ENCODE peak calls at places on chromosomes 4 and X, in eight cellular contexts. U is GM23248, D is right cardiac atrium, M is left lung, F is fibroblast of lung, A is upper lobe of right lung, X is lower lobe of right lung, I is right atrium auricular region. B is an unnamed sample. For H3K4me1, the result is how much of the 10 kb centered on the place peaks cover.

GRCh38 chrX:43349363-43349762 is 306.7 kb upstream of the MAOA start:
- DNase-seq in U (peak), D (no peak), M (no peak), F (peak), A (no peak), X (no peak), I (no peak), B (peak)

GRCh38 chr4:86543560-86544312 is 50.4 kb upstream of the PTPN13 start:
- DNase-seq in U (peak), D (no peak), M (no peak), F (no peak), A (no peak), X (no peak), I (no peak), B (no peak)

GRCh38 chr4:13266687-13267086 is 217.5 kb downstream of the RAB28 start:
- DNase-seq in U (no peak), D (no peak), M (no peak), F (no peak), A (no peak), X (no peak), I (no peak), B (no peak)

GRCh38 chrX:153410888-153411254 is 401 bp upstream of the ZFP92 start:
- DNase-seq in U (no peak), D (no peak), M (no peak), F (no peak), A (no peak), X (no peak), I (no peak), B (no peak)

GRCh38 chr4:74418063-74418670 is 26.8 kb upstream of the AREG start:
- DNase-seq in U (peak), D (no peak), M (no peak), F (peak), A (no peak), X (no peak), I (no peak), B (no peak)

GRCh38 chrX:132671229-132671641 is 182.4 kb upstream of the MBNL3 start:
- DNase-seq in U (peak), D (no peak), M (no peak), F (no peak), A (no peak), X (no peak), I (no peak), B (no peak)

GRCh38 chrX:97102938-97103337 is 219.2 kb downstream of the RPA4 start:
- DNase-seq in U (no peak), D (no peak), M (no peak), F (no peak), A (no peak), X (no peak), I (no peak), B (no peak)

GRCh38 chr4:119031218-119031617 is 104.4 kb upstream of the MYOZ2 start:
- DNase-seq in U (no peak), D (no peak), M (no peak), F (no peak), A (peak), X (no peak), I (no peak), B (no peak)

GRCh38 chr4:176478076-176478475 is 158.3 kb downstream of the SPCS3 start:
- DNase-seq in U (peak), D (no peak), M (no peak), F (no peak), A (no peak), X (no peak), I (no peak), B (no peak)

GRCh38 chr4:88244821-88245579 is 39.4 kb downstream of the PPM1K start:
- DNase-seq in U (no peak), D (no peak), M (no peak), F (no peak), A (no peak), X (no peak), I (no peak), B (no peak)

GRCh38 chr4:143391895-143392294 is 55.2 kb downstream of the GAB1 start:
- DNase-seq in U (peak), D (no peak), M (no peak), F (peak), A (no peak), X (no peak), I (no peak), B (no peak)

GRCh38 chrX:134886201-134886600 is 104.6 kb upstream of the SMIM10 start:
- DNase-seq in U (peak), D (no peak), M (no peak), F (no peak), A (no peak), X (no peak), I (no peak), B (no peak)

GRCh38 chr4:7691992-7692391 is 247.7 kb downstream of the AFAP1 start:
- DNase-seq in U (peak), D (no peak), M (peak), F (no peak), A (no peak), X (peak), I (no peak), B (no peak)

GRCh38 chrX:71167031-71167781 is 22.6 kb downstream of the NLGN3 start:
- DNase-seq in U (no peak), D (no peak), M (no peak), F (no peak), A (no peak), X (no peak), I (no peak), B (no peak)

GRCh38 chr4:86306816-86307215 is 53.0 kb downstream of the MAPK10 start:
- DNase-seq in U (peak), D (no peak), M (no peak), F (peak), A (no peak), X (no peak), I (no peak), B (no peak)

GRCh38 chr4:2893772-2894171 is 50.1 kb downstream of the ADD1 start:
- DNase-seq in U (no peak), D (no peak), M (no peak), F (peak), A (no peak), X (no peak), I (no peak), B (peak)

GRCh38 chr4:28621541-28621940 is 1760.9 kb downstream of the STIM2 start:
- DNase-seq in U (peak), D (no peak), M (no peak), F (peak), A (no peak), X (no peak), I (no peak), B (no peak)

GRCh38 chr4:119271361-119272085 is 50.4 kb downstream of the FABP2 start:
- DNase-seq in U (no peak), D (no peak), M (no peak), F (no peak), A (no peak), X (no peak), I (no peak), B (no peak)

GRCh38 chr4:174316546-174316945 is 32.8 kb downstream of the CEP44 start:
- DNase-seq in U (peak), D (no peak), M (no peak), F (no peak), A (no peak), X (no peak), I (no peak), B (no peak)

DNA sequence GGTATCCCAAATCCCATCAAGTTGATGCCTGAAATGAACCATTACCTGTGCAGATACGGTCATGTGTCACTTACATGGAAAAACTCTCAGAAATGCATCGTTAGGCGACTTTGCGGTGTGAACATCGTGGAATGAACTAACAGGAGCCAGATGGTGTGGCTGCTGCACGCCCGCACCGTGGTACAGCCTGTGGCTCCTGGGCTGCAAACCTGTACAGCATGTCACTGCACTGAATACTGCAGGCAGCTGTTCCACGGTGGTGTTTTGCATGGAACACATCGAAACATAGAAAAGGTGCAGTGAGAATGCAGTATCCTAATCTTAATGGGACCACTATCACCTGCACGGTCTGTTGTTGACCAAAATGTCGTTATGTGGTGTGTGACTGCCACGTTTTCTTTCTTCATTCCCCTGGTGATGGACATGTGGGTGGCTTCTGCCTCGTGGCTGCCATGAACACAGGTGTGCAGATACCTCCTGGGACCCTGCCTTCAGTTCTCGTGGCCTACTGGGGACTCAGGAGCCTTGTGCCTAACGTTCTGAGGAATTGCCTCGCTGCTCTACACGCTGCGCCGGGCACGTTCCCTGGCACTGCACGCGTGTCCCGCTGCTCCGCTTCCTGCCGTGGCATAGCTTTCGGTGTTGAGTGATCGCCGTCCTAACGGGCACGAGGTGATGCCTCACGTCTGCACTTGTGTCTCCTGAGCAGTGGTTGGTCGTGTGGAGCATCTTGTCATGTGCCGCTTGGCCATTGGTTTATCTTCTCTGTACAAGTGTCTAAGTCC is 18.5 kb downstream of the MAEA start:
- DNase-seq in U (no peak), D (peak), M (peak), F (no peak), A (no peak), X (no peak), I (no peak), B (no peak)
- H3K27ac ChIP-seq in U (no peak), D (no peak), M (no peak), F (peak), A (peak), X (peak), I (peak), B (no peak)

GRCh38 chr4:159291176-159291575 is 188.3 kb downstream of the RAPGEF2 start:
- DNase-seq in U (no peak), D (no peak), M (no peak), F (no peak), A (no peak), X (no peak), I (no peak), B (no peak)

GRCh38 chr4:159296061-159296460 is 193.2 kb downstream of the RAPGEF2 start:
- DNase-seq in U (peak), D (no peak), M (no peak), F (peak), A (no peak), X (no peak), I (no peak), B (no peak)

GRCh38 chr4:159292137-159292896 is 189.4 kb downstream of the RAPGEF2 start:
- DNase-seq in U (no peak), D (no peak), M (no peak), F (no peak), A (no peak), X (no peak), I (no peak), B (no peak)

GRCh38 chr4:159298502-159298901 is 195.6 kb downstream of the RAPGEF2 start:
- DNase-seq in U (peak), D (no peak), M (no peak), F (peak), A (no peak), X (no peak), I (no peak), B (no peak)

DNA sequence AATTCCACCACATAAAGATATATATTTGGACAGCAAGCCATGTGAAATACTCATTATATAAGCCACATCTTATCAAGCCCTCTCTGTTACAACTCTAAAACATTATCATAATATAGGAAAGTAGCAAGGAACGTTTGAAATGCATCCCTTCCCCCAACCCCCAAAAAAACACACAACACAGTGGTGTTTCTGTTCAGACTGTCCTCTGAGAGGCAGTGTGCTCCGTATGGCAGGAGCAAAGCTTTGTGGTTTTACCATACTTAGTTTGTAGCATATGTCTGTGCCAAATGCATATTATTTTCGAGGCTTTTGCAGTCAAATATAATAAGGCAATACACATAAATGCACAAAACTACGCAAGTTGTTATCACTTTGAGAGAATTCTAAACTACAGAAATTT is 194.2 kb downstream of the RAPGEF2 start:
- DNase-seq in U (no peak), D (no peak), M (no peak), F (peak), A (no peak), X (no peak), I (no peak), B (no peak)
- H3K4me1 ChIP-seq in U (under half), D (under half), M (under half), F (under half), A (under half), X (under half), I (under half), B (half or more)

DNA sequence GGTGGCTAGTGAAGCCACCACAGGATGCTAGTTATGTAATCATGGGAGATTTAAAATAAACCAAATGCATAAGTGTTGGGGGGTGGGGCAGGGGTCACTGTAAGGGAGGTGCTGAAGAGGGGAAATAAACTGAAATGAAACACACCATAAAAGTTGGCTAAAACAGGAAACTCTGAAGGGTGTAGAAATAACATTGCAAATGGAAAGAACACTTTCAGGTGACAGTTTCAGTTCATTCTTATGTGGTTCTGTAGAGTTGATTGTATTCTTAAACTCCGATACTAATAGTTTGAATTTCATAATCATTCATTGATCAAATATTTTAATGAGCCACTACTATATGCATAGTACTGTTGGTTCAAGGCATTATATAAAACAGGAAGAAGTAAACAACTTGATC is 80.1 kb downstream of the HDAC8 start:
- DNase-seq in U (no peak), D (no peak), M (no peak), F (no peak), A (no peak), X (no peak), I (no peak), B (no peak)
- H3K27ac ChIP-seq in U (no peak), D (no peak), M (no peak), F (no peak), A (no peak), X (no peak), I (no peak), B (no peak)

GRCh38 chrX:19744231-19744630 is 143.2 kb downstream of the SH3KBP1 start:
- DNase-seq in U (no peak), D (no peak), M (no peak), F (no peak), A (no peak), X (no peak), I (no peak), B (no peak)

GRCh38 chrX:19739683-19740082 is 147.7 kb downstream of the SH3KBP1 start:
- DNase-seq in U (peak), D (peak), M (no peak), F (peak), A (peak), X (peak), I (peak), B (peak)

GRCh38 chrX:19740744-19741143 is 146.7 kb downstream of the SH3KBP1 start:
- DNase-seq in U (no peak), D (no peak), M (no peak), F (no peak), A (no peak), X (no peak), I (no peak), B (no peak)

GRCh38 chrX:19746919-19747671 is 140.3 kb downstream of the SH3KBP1 start:
- DNase-seq in U (no peak), D (no peak), M (no peak), F (no peak), A (no peak), X (no peak), I (no peak), B (no peak)

GRCh38 chrX:19743386-19743785 is 144.0 kb downstream of the SH3KBP1 start:
- DNase-seq in U (no peak), D (no peak), M (no peak), F (no peak), A (no peak), X (no peak), I (no peak), B (no peak)
- H3K4me1 ChIP-seq in U (under half), D (under half), M (under half), F (under half), A (under half), X (under half), I (under half), B (under half)

DNA sequence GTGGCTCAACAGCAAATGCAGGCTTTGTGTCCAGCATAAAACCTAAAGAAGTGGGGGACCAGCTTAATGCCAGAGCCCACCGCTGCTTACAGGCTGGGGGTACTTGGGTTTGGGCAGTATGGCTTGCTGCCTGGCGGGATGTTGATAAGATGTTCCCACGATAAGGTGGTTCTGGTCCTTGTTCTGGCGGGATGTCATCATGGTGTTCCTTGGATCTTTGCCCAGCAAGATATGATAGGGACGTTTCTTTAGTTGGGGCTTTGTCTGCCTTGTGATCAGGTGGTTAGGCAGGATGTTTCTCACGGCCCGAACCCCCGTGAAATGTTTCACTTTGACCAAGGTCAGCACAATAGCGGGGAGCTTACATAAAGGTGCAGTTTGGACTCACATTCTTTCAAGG is 35.3 kb downstream of the PNPLA4 start:
- DNase-seq in U (no peak), D (peak), M (no peak), F (no peak), A (no peak), X (no peak), I (no peak), B (no peak)
- H3K27ac ChIP-seq in U (no peak), D (no peak), M (no peak), F (no peak), A (no peak), X (no peak), I (no peak), B (no peak)

GRCh38 chrX:2596050-2596449 is 95.0 kb upstream of the CD99 start:
- DNase-seq in U (no peak), D (no peak), M (no peak), F (no peak), A (no peak), X (no peak), I (no peak), B (no peak)

GRCh38 chrX:2595258-2595657 is 94.5 kb upstream of the DHRSX start:
- DNase-seq in U (peak), D (no peak), M (no peak), F (peak), A (no peak), X (no peak), I (no peak), B (no peak)

GRCh38 chrX:2589186-2590020 is 88.6 kb upstream of the DHRSX start:
- DNase-seq in U (peak), D (no peak), M (no peak), F (no peak), A (no peak), X (no peak), I (no peak), B (no peak)

GRCh38 chrX:2594491-2594890 is 93.7 kb upstream of the DHRSX start:
- DNase-seq in U (no peak), D (no peak), M (no peak), F (no peak), A (no peak), X (no peak), I (no peak), B (no peak)

DNA sequence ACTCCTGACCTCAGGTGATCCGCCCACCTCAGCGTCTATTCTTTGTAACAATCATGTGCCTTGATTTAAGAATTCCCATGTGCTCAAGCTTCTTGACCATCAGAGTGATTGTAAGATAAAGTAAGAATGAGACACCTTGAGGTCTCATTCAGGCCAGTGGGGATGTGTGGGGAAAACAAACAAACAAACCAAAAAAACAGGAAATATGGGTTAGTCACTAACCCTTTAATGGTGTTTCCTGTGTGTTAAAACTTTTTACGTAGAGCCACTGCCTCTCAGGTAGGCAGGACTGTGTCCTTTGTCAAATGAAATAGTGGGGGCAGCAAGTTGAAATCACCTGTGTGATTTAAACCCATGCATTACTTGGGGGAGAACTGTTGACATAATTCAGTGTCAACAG is 91.5 kb upstream of the DHRSX start:
- DNase-seq in U (no peak), D (no peak), M (no peak), F (no peak), A (no peak), X (no peak), I (no peak), B (no peak)
- H3K4me1 ChIP-seq in U (under half), D (under half), M (under half), F (under half), A (under half), X (under half), I (under half), B (under half)

GRCh38 chr4:168593399-168593798 is 96.5 kb downstream of the PALLD start:
- DNase-seq in U (no peak), D (no peak), M (no peak), F (no peak), A (no peak), X (no peak), I (no peak), B (no peak)
- H3K27ac ChIP-seq in U (no peak), D (no peak), M (no peak), F (no peak), A (no peak), X (no peak), I (no peak), B (no peak)

DNA sequence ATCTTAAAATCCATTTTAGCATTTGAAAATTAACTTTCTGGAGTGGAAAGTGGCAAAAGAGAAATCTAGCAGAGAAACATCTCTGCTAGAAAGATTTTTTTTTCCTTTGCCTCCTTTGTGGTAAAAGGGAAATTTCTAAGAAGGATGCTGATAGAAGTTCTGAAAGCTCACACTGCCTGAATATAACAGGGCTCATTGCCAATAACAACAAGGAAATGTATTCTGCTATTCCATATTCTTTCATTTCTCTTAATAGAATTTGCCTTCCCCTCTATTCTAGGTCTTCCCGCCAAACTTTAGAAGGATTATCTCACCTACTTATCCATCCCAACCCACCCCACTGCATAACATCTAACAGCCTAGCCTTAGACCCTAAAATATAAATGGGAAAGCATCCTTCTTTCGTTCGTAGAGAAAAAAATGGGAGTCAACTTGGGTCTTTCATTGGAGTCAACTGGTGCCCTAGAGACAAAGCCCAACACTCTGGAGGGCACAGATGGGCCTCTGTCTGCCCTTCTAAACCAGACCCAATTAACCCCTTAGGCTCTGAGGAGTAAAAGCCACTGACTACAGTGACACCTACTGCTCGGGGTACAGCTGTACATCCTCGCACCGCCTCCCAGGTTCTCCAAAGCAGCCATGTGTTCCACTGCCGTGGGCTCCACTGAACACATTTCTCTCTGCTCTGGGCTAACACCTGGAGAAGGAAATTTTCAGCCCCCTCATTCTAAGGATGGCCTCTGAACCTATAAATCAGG is 103.9 kb downstream of the MAML3 start:
- DNase-seq in U (peak), D (no peak), M (no peak), F (peak), A (no peak), X (no peak), I (no peak), B (no peak)
- H3K4me1 ChIP-seq in U (under half), D (under half), M (half or more), F (under half), A (under half), X (under half), I (under half), B (under half)

GRCh38 chrX:44972132-44972531 is 99.1 kb downstream of the KDM6A start:
- DNase-seq in U (no peak), D (no peak), M (no peak), F (no peak), A (no peak), X (no peak), I (no peak), B (no peak)
- H3K27ac ChIP-seq in U (no peak), D (no peak), M (no peak), F (no peak), A (no peak), X (no peak), I (no peak), B (no peak)

B was measured in heart left ventricle.